ENCODE peak calls at places on chromosomes 6 and 20, in nine cellular contexts. U is PC-3, E is hepatocyte, G is HCT116, A is neural progenitor cell, W is SK-N-SH, M is GM23338, V is OCI-LY7, H is MM.1S. R is an unnamed sample.

GRCh38 chr20:36311141-36311853 is 5.2 kb downstream of the DLGAP4 start:
- DNase-seq in A (no peak), G (no peak), U (no peak), E (no peak), H (no peak), W (no peak), V (no peak), M (no peak), R (peak; percentile 61)

GRCh38 chr20:21151791-21152190 is 25.9 kb downstream of the KIZ start:
- DNase-seq in W (no peak), A (no peak), V (no peak), H (no peak), G (no peak), M (no peak), E (no peak), U (no peak), R (no peak)

GRCh38 chr20:36384022-36384619 is 78.0 kb downstream of the DLGAP4 start:
- DNase-seq in G (peak; percentile 31), V (peak; percentile 49), E (peak; percentile 68), A (peak; percentile 92), H (peak; percentile 45), W (no peak), U (peak; percentile 55), M (peak; percentile 95), R (peak; percentile 65)

GRCh38 chr20:19784511-19785172 is 26.6 kb downstream of the RIN2 start:
- DNase-seq in H (peak; percentile 73), V (peak; percentile 59), G (peak; percentile 77), U (peak; percentile 96), M (peak; percentile 89), A (peak; percentile 81), E (peak; percentile 90), W (peak; percentile 69), R (peak; percentile 88)

GRCh38 chr6:12077021-12077420 is 64.9 kb downstream of the HIVEP1 start:
- DNase-seq in U (peak; percentile 68), H (no peak), M (no peak), W (no peak), V (no peak), E (no peak), G (no peak), A (no peak), R (no peak)

GRCh38 chr20:49866051-49866450 is 49.3 kb downstream of the SPATA2 start:
- DNase-seq in V (no peak), U (no peak), G (no peak), A (no peak), W (no peak), H (no peak), M (no peak), E (no peak), R (peak; percentile 88)

GRCh38 chr20:11041396-11041795 is 367.6 kb upstream of the JAG1 start:
- DNase-seq in W (no peak), E (no peak), G (no peak), H (no peak), M (no peak), V (no peak), A (no peak), U (peak; percentile 69), R (peak; percentile 0)

GRCh38 chr6:80227545-80227944 is 121.1 kb downstream of the BCKDHB start:
- DNase-seq in H (no peak), V (no peak), U (no peak), E (no peak), M (no peak), A (no peak), G (no peak), W (no peak), R (peak; percentile 16)

GRCh38 chr6:11785449-11785951 is 6.9 kb upstream of the ADTRP start:
- DNase-seq in M (no peak), H (no peak), W (no peak), A (no peak), G (no peak), U (peak; percentile 59), E (no peak), V (no peak), R (no peak)

GRCh38 chr6:150026976-150027805 is 1.9 kb upstream of the RAET1L start:
- DNase-seq in G (no peak), V (no peak), U (no peak), E (no peak), A (no peak), H (no peak), W (no peak), M (no peak), R (no peak)

GRCh38 chr6:79186564-79186963 is 47.9 kb downstream of the HMGN3 start:
- DNase-seq in H (no peak), V (no peak), W (no peak), E (no peak), U (no peak), G (no peak), M (no peak), A (no peak), R (no peak)

GRCh38 chr20:46652699-46653098 is 1.4 kb upstream of the SLC13A3 start:
- DNase-seq in E (no peak), U (peak; percentile 33), G (no peak), A (no peak), H (no peak), V (no peak), W (no peak), M (no peak), R (peak; percentile 4)

GRCh38 chr6:88402909-88403308 is 236.8 kb upstream of the CNR1 start:
- DNase-seq in V (no peak), A (no peak), G (no peak), H (no peak), W (no peak), E (no peak), U (no peak), M (no peak), R (no peak)

GRCh38 chr6:107323133-107323785 is 136.1 kb downstream of the PDSS2 start:
- DNase-seq in G (no peak), M (no peak), H (no peak), E (no peak), U (no peak), A (no peak), W (no peak), V (no peak), R (peak; percentile 72)

GRCh38 chr20:43977252-43977651 is 62.6 kb downstream of the TOX2 start:
- DNase-seq in H (no peak), G (no peak), M (no peak), U (no peak), W (no peak), A (no peak), V (no peak), E (no peak), R (no peak)

GRCh38 chr20:437787-438486 is 24.4 kb downstream of the TBC1D20 start:
- DNase-seq in E (no peak), H (peak; percentile 27), A (no peak), W (no peak), G (no peak), M (no peak), V (peak; percentile 32), U (no peak), R (no peak)
- TF ChIP-seq EZH2phosphoT487 in E (no peak), H (no peak), A (no peak), W (no peak), G (no peak), M (no peak), V (no peak), U (no peak), R (no peak)

GRCh38 chr6:17790486-17790885 is 83.8 kb upstream of the NUP153 start:
- DNase-seq in U (no peak), G (no peak), M (no peak), V (no peak), E (no peak), W (no peak), A (no peak), H (no peak), R (no peak)
- TF ChIP-seq EZH2phosphoT487 in U (no peak), G (no peak), M (no peak), V (no peak), E (no peak), W (no peak), A (no peak), H (no peak), R (no peak)

DNA sequence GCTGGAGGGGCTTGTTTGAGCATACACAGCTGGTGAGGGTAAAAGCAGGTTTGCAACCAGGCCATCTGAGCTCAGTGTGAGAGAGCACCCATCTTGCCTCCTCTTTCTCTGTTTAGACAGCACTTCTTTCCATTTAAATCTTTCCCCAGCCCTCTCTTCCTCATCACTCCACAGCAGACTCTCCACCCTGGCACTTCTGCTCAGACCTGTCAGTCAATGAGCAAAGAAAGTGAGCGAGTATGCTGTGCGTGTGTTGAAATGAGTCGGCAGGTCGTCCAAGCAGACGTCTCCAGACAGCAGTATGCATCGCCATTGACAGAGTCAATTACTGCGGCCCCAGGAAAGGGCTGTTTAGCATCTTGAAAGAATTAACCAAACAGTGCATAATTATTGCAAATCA is 54.7 kb upstream of the KCNG1 start:
- DNase-seq in V (no peak), H (no peak), M (no peak), W (no peak), U (no peak), A (no peak), G (no peak), E (no peak), R (no peak)
- TF ChIP-seq EZH2phosphoT487 in V (no peak), H (no peak), M (no peak), W (no peak), U (no peak), A (no peak), G (no peak), E (no peak), R (no peak)

GRCh38 chr6:108800510-108800909 is 47.7 kb upstream of the ARMC2 start:
- DNase-seq in M (no peak), W (no peak), U (no peak), A (no peak), G (no peak), H (no peak), V (no peak), E (no peak), R (peak; percentile 67)
- TF ChIP-seq EZH2phosphoT487 in M (no peak), W (no peak), U (no peak), A (no peak), G (no peak), H (no peak), V (no peak), E (no peak), R (no peak)

DNA sequence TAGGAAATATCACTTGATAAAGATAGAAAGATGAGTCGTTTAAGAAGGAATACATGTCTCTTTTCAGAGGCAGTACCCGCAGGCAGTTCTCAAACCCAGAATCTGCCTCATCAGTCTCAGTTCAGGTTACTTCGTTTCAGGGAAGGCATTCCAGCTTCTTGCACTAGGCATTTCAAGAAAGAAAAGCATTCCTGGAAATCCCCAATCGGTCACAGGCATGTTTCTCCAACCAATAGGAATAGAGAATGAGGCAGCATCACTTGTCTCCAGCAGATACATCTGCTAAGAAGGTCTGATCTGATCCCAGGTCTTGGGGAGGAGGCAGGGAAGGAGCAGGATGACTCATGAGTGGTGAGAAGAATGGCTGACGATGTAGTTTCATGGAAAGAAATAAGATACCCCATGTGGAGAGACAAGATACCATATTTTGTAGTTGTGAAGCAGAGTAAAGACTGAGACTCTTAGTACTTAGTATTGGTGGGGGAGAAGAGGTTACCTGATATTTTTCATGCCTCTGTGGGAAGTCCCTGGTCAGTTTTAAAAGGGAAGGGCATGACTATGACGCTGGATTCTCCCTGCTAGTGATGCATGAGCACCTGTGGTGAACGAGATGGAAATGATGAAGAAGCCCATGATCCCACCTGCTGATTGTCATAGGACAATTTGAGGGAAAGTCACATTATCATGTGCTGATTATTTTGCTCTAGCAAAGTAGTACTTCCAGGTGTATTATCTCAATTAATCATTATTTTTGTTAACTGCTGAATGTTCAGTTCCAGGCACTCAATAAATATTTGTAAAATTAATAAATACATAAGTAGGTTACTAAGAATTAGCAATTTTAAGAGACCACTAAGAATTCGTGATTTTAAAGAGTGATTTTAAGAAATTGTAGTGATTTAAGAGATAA is 20.3 kb upstream of the HLA-DRB1 start:
- DNase-seq in V (peak; percentile 94), H (peak; percentile 91), A (peak; percentile 95), M (peak; percentile 98), G (peak; percentile 94), W (peak; percentile 15), E (peak; percentile 95), U (peak; percentile 98), R (peak; percentile 87)
- TF ChIP-seq EZH2phosphoT487 in V (no peak), H (no peak), A (no peak), M (no peak), G (no peak), W (no peak), E (no peak), U (no peak), R (no peak)